ENCODE peak calls at places on chromosomes 12 and 14, in five cellular contexts. One of them, this sample, is unnamed.

GRCh38 chr12:25924535-25925001 is 33.9 kb upstream of the RASSF8 start:
- DNase-seq in pancreas: no peak
- DNase-seq in brain microvascular endothelial cell: no peak
- DNase-seq in endothelial cell: no peak
- DNase-seq in nephron progenitor cell: no peak
- DNase-seq in this sample: no peak

GRCh38 chr12:78185109-78185508 is 354.4 kb downstream of the NAV3 start:
- DNase-seq in nephron progenitor cell: no peak
- DNase-seq in pancreas: no peak
- DNase-seq in brain microvascular endothelial cell: no peak
- DNase-seq in endothelial cell: no peak
- DNase-seq in this sample: no peak

GRCh38 chr12:6462234-6462995 is 8.1 kb downstream of the VAMP1 start:
- DNase-seq in brain microvascular endothelial cell: no peak
- DNase-seq in pancreas: no peak
- DNase-seq in nephron progenitor cell: no peak
- DNase-seq in endothelial cell: no peak
- DNase-seq in this sample: no peak

GRCh38 chr12:4829793-4830162 is 79.9 kb upstream of the KCNA1 start:
- DNase-seq in brain microvascular endothelial cell: no peak
- DNase-seq in pancreas: no peak
- DNase-seq in endothelial cell: no peak
- DNase-seq in nephron progenitor cell: no peak
- DNase-seq in this sample: no peak

GRCh38 chr12:16586350-16587109 is 19.4 kb downstream of the LMO3 start:
- DNase-seq in brain microvascular endothelial cell: no peak
- DNase-seq in nephron progenitor cell: no peak
- DNase-seq in pancreas: no peak
- DNase-seq in endothelial cell: no peak
- DNase-seq in this sample: no peak

GRCh38 chr12:51318846-51319570 is 5.0 kb downstream of the BIN2 start:
- DNase-seq in nephron progenitor cell: no peak
- DNase-seq in endothelial cell: no peak
- DNase-seq in pancreas: no peak
- DNase-seq in brain microvascular endothelial cell: no peak
- DNase-seq in this sample: no peak

GRCh38 chr12:127108360-127109215 is 1158.4 kb upstream of the TMEM132C start:
- DNase-seq in endothelial cell: no peak
- DNase-seq in brain microvascular endothelial cell: peak
- DNase-seq in pancreas: peak
- DNase-seq in nephron progenitor cell: peak
- DNase-seq in this sample: peak

GRCh38 chr14:21024668-21025373 is at the start of gene NDRG2:
- DNase-seq in pancreas: peak
- DNase-seq in endothelial cell: peak
- DNase-seq in brain microvascular endothelial cell: no peak
- DNase-seq in nephron progenitor cell: peak
- DNase-seq in this sample: peak

GRCh38 chr14:52012635-52013034 is 23.3 kb downstream of the RTRAF start:
- DNase-seq in nephron progenitor cell: no peak
- DNase-seq in brain microvascular endothelial cell: no peak
- DNase-seq in pancreas: no peak
- DNase-seq in endothelial cell: no peak
- DNase-seq in this sample: peak

GRCh38 chr14:52011557-52011956 is 22.2 kb downstream of the RTRAF start:
- DNase-seq in nephron progenitor cell: no peak
- DNase-seq in endothelial cell: no peak
- DNase-seq in brain microvascular endothelial cell: no peak
- DNase-seq in pancreas: no peak
- DNase-seq in this sample: no peak

GRCh38 chr14:52015411-52016030 is 26.2 kb downstream of the RTRAF start:
- DNase-seq in nephron progenitor cell: peak
- DNase-seq in pancreas: no peak
- DNase-seq in endothelial cell: peak
- DNase-seq in brain microvascular endothelial cell: peak
- DNase-seq in this sample: peak

GRCh38 chr14:52014601-52015267 is 25.4 kb downstream of the RTRAF start:
- DNase-seq in brain microvascular endothelial cell: no peak
- DNase-seq in endothelial cell: no peak
- DNase-seq in nephron progenitor cell: no peak
- DNase-seq in pancreas: no peak
- DNase-seq in this sample: no peak

GRCh38 chr14:52013984-52014600 is 24.7 kb downstream of the RTRAF start:
- DNase-seq in nephron progenitor cell: peak
- DNase-seq in pancreas: no peak
- DNase-seq in endothelial cell: peak
- DNase-seq in brain microvascular endothelial cell: no peak
- DNase-seq in this sample: no peak
- TF ChIP-seq CTCF in nephron progenitor cell: no peak
- TF ChIP-seq CTCF in pancreas: no peak
- TF ChIP-seq CTCF in endothelial cell: peak
- TF ChIP-seq CTCF in brain microvascular endothelial cell: peak
- TF ChIP-seq CTCF in this sample: peak

GRCh38 chr14:55131782-55132181 is 2.7 kb downstream of the LGALS3 start:
- DNase-seq in brain microvascular endothelial cell: no peak
- DNase-seq in pancreas: no peak
- DNase-seq in endothelial cell: no peak
- DNase-seq in nephron progenitor cell: no peak
- DNase-seq in this sample: peak

GRCh38 chr14:55130194-55130550 is 1.1 kb downstream of the LGALS3 start:
- DNase-seq in pancreas: no peak
- DNase-seq in brain microvascular endothelial cell: no peak
- DNase-seq in nephron progenitor cell: no peak
- DNase-seq in endothelial cell: no peak
- DNase-seq in this sample: no peak

GRCh38 chr14:55136868-55137785 is 8.1 kb downstream of the LGALS3 start:
- DNase-seq in brain microvascular endothelial cell: peak
- DNase-seq in nephron progenitor cell: no peak
- DNase-seq in endothelial cell: no peak
- DNase-seq in pancreas: no peak
- DNase-seq in this sample: peak

GRCh38 chr14:55136241-55136640 is 7.2 kb downstream of the LGALS3 start:
- DNase-seq in brain microvascular endothelial cell: peak
- DNase-seq in nephron progenitor cell: no peak
- DNase-seq in endothelial cell: no peak
- DNase-seq in pancreas: no peak
- DNase-seq in this sample: peak

GRCh38 chr14:55133416-55133815 is 4.4 kb downstream of the LGALS3 start:
- DNase-seq in pancreas: no peak
- DNase-seq in brain microvascular endothelial cell: peak
- DNase-seq in endothelial cell: no peak
- DNase-seq in nephron progenitor cell: no peak
- DNase-seq in this sample: peak
- TF ChIP-seq CTCF in pancreas: no peak
- TF ChIP-seq CTCF in brain microvascular endothelial cell: peak
- TF ChIP-seq CTCF in endothelial cell: no peak
- TF ChIP-seq CTCF in nephron progenitor cell: no peak
- TF ChIP-seq CTCF in this sample: peak

DNA sequence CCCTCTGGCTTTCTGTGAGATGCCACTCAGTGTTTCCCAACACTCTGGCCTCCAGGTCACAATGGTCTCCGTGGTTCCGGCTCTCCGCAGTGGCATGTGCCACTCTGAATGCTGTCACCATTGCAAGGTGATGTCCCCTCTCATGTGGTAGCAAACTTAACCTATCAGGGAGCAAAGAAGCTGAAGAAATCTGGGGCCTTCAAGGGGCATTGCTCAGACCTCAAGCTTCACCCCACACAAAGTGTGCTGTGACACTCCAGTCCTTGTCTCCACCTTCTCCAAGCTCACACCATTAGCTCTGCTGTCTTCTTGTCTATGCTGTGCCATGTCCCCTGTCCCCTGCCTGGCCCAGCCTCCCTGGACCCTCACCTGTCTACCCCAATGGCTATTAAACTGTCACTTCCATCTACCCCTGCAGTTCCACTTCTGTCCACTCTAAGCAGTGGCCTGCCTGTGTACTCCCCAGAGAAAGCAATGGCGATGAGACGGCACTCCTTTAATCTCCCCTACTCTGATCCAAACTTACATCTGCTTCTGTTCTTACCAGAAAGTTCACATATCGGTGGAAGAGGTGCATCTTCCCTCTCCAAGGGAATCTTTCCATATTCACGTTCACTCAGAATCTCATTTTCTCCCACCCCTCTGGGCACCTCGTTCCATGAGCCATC is 93.7 kb downstream of the DHRS2 start:
- DNase-seq in nephron progenitor cell: no peak
- DNase-seq in pancreas: no peak
- DNase-seq in endothelial cell: no peak
- DNase-seq in brain microvascular endothelial cell: no peak
- DNase-seq in this sample: no peak
- TF ChIP-seq CTCF in nephron progenitor cell: no peak
- TF ChIP-seq CTCF in pancreas: no peak
- TF ChIP-seq CTCF in endothelial cell: no peak
- TF ChIP-seq CTCF in brain microvascular endothelial cell: peak
- TF ChIP-seq CTCF in this sample: peak

GRCh38 chr12:69885656-69886055 is 60.6 kb downstream of the MYRFL start:
- DNase-seq in nephron progenitor cell: no peak
- DNase-seq in brain microvascular endothelial cell: no peak
- DNase-seq in endothelial cell: no peak
- DNase-seq in pancreas: no peak
- DNase-seq in this sample: no peak

GRCh38 chr12:69881771-69882170 is 56.7 kb downstream of the MYRFL start:
- DNase-seq in brain microvascular endothelial cell: no peak
- DNase-seq in pancreas: no peak
- DNase-seq in endothelial cell: no peak
- DNase-seq in nephron progenitor cell: no peak
- DNase-seq in this sample: no peak

GRCh38 chr12:69884386-69884785 is 59.4 kb downstream of the MYRFL start:
- DNase-seq in pancreas: no peak
- DNase-seq in nephron progenitor cell: peak
- DNase-seq in brain microvascular endothelial cell: no peak
- DNase-seq in endothelial cell: no peak
- DNase-seq in this sample: no peak

GRCh38 chr12:69879007-69879960 is 54.3 kb downstream of the MYRFL start:
- DNase-seq in nephron progenitor cell: peak
- DNase-seq in pancreas: peak
- DNase-seq in brain microvascular endothelial cell: peak
- DNase-seq in endothelial cell: peak
- DNase-seq in this sample: peak

GRCh38 chr12:69880566-69880965 is 55.5 kb downstream of the MYRFL start:
- DNase-seq in nephron progenitor cell: no peak
- DNase-seq in brain microvascular endothelial cell: peak
- DNase-seq in pancreas: no peak
- DNase-seq in endothelial cell: no peak
- DNase-seq in this sample: peak
- TF ChIP-seq CTCF in nephron progenitor cell: no peak
- TF ChIP-seq CTCF in brain microvascular endothelial cell: peak
- TF ChIP-seq CTCF in pancreas: no peak
- TF ChIP-seq CTCF in endothelial cell: no peak
- TF ChIP-seq CTCF in this sample: peak

DNA sequence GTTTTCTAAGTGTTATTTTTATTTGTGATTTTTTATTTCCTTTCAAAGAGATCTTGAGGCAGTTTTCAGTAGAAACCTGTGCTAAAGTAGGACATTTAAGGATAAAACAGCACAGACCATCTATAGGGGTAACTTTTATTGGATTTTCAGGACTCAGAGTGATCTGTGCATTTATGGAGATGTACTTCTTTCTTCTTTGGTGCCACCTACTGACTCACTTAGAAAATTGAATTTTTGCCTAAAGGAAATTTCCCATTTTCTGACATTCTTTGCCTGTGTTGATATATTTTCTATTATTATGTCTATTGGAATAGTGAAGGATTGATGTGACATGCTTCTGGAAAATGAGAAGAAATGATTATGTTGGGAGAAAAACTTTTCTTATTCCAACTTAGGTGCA is 113.0 kb downstream of the UNC79 start:
- DNase-seq in endothelial cell: no peak
- DNase-seq in nephron progenitor cell: no peak
- DNase-seq in pancreas: no peak
- DNase-seq in brain microvascular endothelial cell: no peak
- DNase-seq in this sample: peak
- TF ChIP-seq CTCF in endothelial cell: peak
- TF ChIP-seq CTCF in nephron progenitor cell: peak
- TF ChIP-seq CTCF in pancreas: no peak
- TF ChIP-seq CTCF in brain microvascular endothelial cell: peak
- TF ChIP-seq CTCF in this sample: peak

GRCh38 chr12:12356886-12357696 is at the start of gene BORCS5:
- DNase-seq in endothelial cell: peak
- DNase-seq in brain microvascular endothelial cell: peak
- DNase-seq in pancreas: peak
- DNase-seq in nephron progenitor cell: peak
- DNase-seq in this sample: peak
- TF ChIP-seq CTCF in endothelial cell: no peak
- TF ChIP-seq CTCF in brain microvascular endothelial cell: peak
- TF ChIP-seq CTCF in pancreas: no peak
- TF ChIP-seq CTCF in nephron progenitor cell: no peak
- TF ChIP-seq CTCF in this sample: peak

GRCh38 chr12:85155791-85156190 is 119.6 kb downstream of the LRRIQ1 start:
- DNase-seq in endothelial cell: no peak
- DNase-seq in nephron progenitor cell: no peak
- DNase-seq in pancreas: no peak
- DNase-seq in brain microvascular endothelial cell: peak
- DNase-seq in this sample: peak
- TF ChIP-seq CTCF in endothelial cell: peak
- TF ChIP-seq CTCF in nephron progenitor cell: peak
- TF ChIP-seq CTCF in pancreas: no peak
- TF ChIP-seq CTCF in brain microvascular endothelial cell: no peak
- TF ChIP-seq CTCF in this sample: peak